ENCODE peak calls at places on chromosomes 6 and 20, in nine cellular contexts. One of them, this sample, is unnamed.

GRCh38 chr20:10076126-10077080 is 41.6 kb downstream of the ANKEF1 start:
- DNase-seq in T follicular helper cell: no peak
- DNase-seq in germinal center: no peak
- DNase-seq in left ventricle myocardium inferior: no peak
- DNase-seq in anterior cingulate cortex: no peak
- DNase-seq in WERI-Rb-1: no peak
- DNase-seq in NCI-H226: peak; percentile 71
- DNase-seq in non-pigmented ciliary epithelial cell: no peak
- DNase-seq in AG04449: no peak
- DNase-seq in this sample: no peak

GRCh38 chr6:122788208-122788607 is 850 bp upstream of the SMPDL3A start:
- DNase-seq in left ventricle myocardium inferior: no peak
- DNase-seq in AG04449: no peak
- DNase-seq in germinal center: no peak
- DNase-seq in T follicular helper cell: no peak
- DNase-seq in non-pigmented ciliary epithelial cell: no peak
- DNase-seq in anterior cingulate cortex: no peak
- DNase-seq in NCI-H226: no peak
- DNase-seq in WERI-Rb-1: no peak
- DNase-seq in this sample: no peak

GRCh38 chr6:169170583-169170955 is 83.1 kb downstream of the THBS2 start:
- DNase-seq in anterior cingulate cortex: no peak
- DNase-seq in T follicular helper cell: no peak
- DNase-seq in non-pigmented ciliary epithelial cell: no peak
- DNase-seq in left ventricle myocardium inferior: no peak
- DNase-seq in AG04449: no peak
- DNase-seq in germinal center: no peak
- DNase-seq in NCI-H226: no peak
- DNase-seq in WERI-Rb-1: no peak
- DNase-seq in this sample: no peak

GRCh38 chr6:26269406-26270120 is 95.4 kb upstream of the BTN3A2 start:
- DNase-seq in anterior cingulate cortex: no peak
- DNase-seq in WERI-Rb-1: no peak
- DNase-seq in left ventricle myocardium inferior: no peak
- DNase-seq in NCI-H226: no peak
- DNase-seq in T follicular helper cell: no peak
- DNase-seq in non-pigmented ciliary epithelial cell: no peak
- DNase-seq in germinal center: no peak
- DNase-seq in AG04449: no peak
- DNase-seq in this sample: no peak

GRCh38 chr6:167270499-167271307 is 20.4 kb upstream of the UNC93A start:
- DNase-seq in anterior cingulate cortex: no peak
- DNase-seq in WERI-Rb-1: no peak
- DNase-seq in T follicular helper cell: no peak
- DNase-seq in left ventricle myocardium inferior: no peak
- DNase-seq in non-pigmented ciliary epithelial cell: no peak
- DNase-seq in germinal center: no peak
- DNase-seq in AG04449: no peak
- DNase-seq in NCI-H226: no peak
- DNase-seq in this sample: peak; percentile 10

GRCh38 chr6:138815797-138816528 is 20.1 kb downstream of the ECT2L start:
- DNase-seq in T follicular helper cell: no peak
- DNase-seq in left ventricle myocardium inferior: no peak
- DNase-seq in germinal center: peak; percentile 53
- DNase-seq in NCI-H226: peak; percentile 45
- DNase-seq in AG04449: peak; percentile 16
- DNase-seq in anterior cingulate cortex: no peak
- DNase-seq in WERI-Rb-1: no peak
- DNase-seq in non-pigmented ciliary epithelial cell: peak; percentile 26
- DNase-seq in this sample: peak; percentile 56

GRCh38 chr6:1868561-1869261 is 259.0 kb downstream of the FOXC1 start:
- DNase-seq in NCI-H226: no peak
- DNase-seq in AG04449: no peak
- DNase-seq in WERI-Rb-1: no peak
- DNase-seq in non-pigmented ciliary epithelial cell: no peak
- DNase-seq in germinal center: peak; percentile 64
- DNase-seq in anterior cingulate cortex: no peak
- DNase-seq in T follicular helper cell: no peak
- DNase-seq in left ventricle myocardium inferior: no peak
- DNase-seq in this sample: no peak

GRCh38 chr20:58649288-58650180 is 1.5 kb upstream of the STX16 start:
- DNase-seq in left ventricle myocardium inferior: peak; percentile 39
- DNase-seq in germinal center: peak; percentile 51
- DNase-seq in AG04449: no peak
- DNase-seq in NCI-H226: no peak
- DNase-seq in WERI-Rb-1: no peak
- DNase-seq in T follicular helper cell: peak; percentile 13
- DNase-seq in non-pigmented ciliary epithelial cell: no peak
- DNase-seq in anterior cingulate cortex: no peak
- DNase-seq in this sample: no peak

GRCh38 chr20:52500150-52500549 is 308.6 kb upstream of the ZFP64 start:
- DNase-seq in T follicular helper cell: no peak
- DNase-seq in left ventricle myocardium inferior: no peak
- DNase-seq in anterior cingulate cortex: no peak
- DNase-seq in germinal center: no peak
- DNase-seq in non-pigmented ciliary epithelial cell: no peak
- DNase-seq in AG04449: no peak
- DNase-seq in WERI-Rb-1: no peak
- DNase-seq in NCI-H226: no peak
- DNase-seq in this sample: no peak

GRCh38 chr20:1324598-1325172 is 4.3 kb downstream of the SDCBP2 start:
- DNase-seq in NCI-H226: no peak
- DNase-seq in WERI-Rb-1: no peak
- DNase-seq in T follicular helper cell: peak; percentile 24
- DNase-seq in anterior cingulate cortex: no peak
- DNase-seq in left ventricle myocardium inferior: no peak
- DNase-seq in germinal center: no peak
- DNase-seq in non-pigmented ciliary epithelial cell: no peak
- DNase-seq in AG04449: no peak
- DNase-seq in this sample: no peak

GRCh38 chr6:158669145-158670035 is 19.5 kb downstream of the SYTL3 start:
- DNase-seq in AG04449: no peak
- DNase-seq in NCI-H226: peak; percentile 31
- DNase-seq in T follicular helper cell: no peak
- DNase-seq in anterior cingulate cortex: no peak
- DNase-seq in non-pigmented ciliary epithelial cell: no peak
- DNase-seq in WERI-Rb-1: no peak
- DNase-seq in left ventricle myocardium inferior: no peak
- DNase-seq in germinal center: no peak
- DNase-seq in this sample: no peak

GRCh38 chr20:60215786-60216730 is 257.8 kb downstream of the CDH26 start:
- DNase-seq in left ventricle myocardium inferior: no peak
- DNase-seq in non-pigmented ciliary epithelial cell: no peak
- DNase-seq in AG04449: no peak
- DNase-seq in NCI-H226: no peak
- DNase-seq in WERI-Rb-1: no peak
- DNase-seq in germinal center: no peak
- DNase-seq in T follicular helper cell: no peak
- DNase-seq in anterior cingulate cortex: no peak
- DNase-seq in this sample: no peak

GRCh38 chr6:18503588-18504231 is 116.6 kb downstream of the RNF144B start:
- DNase-seq in anterior cingulate cortex: no peak
- DNase-seq in NCI-H226: peak; percentile 58
- DNase-seq in germinal center: peak; percentile 58
- DNase-seq in left ventricle myocardium inferior: peak; percentile 20
- DNase-seq in AG04449: no peak
- DNase-seq in T follicular helper cell: peak; percentile 4
- DNase-seq in non-pigmented ciliary epithelial cell: peak; percentile 63
- DNase-seq in WERI-Rb-1: peak; percentile 76
- DNase-seq in this sample: peak; percentile 66

This sample was measured in D341Med.